ENCODE peak calls at places on chromosome 15, in eight cellular contexts. One of them, this sample, is unnamed.

GRCh38 chr15:33553157-33553556 is 242.4 kb downstream of the RYR3 start:
- DNase-seq in stomach: no peak
- DNase-seq in H54: no peak
- DNase-seq in NB4: no peak
- DNase-seq in HCT116: no peak
- DNase-seq in A549: no peak
- DNase-seq in H1: no peak
- DNase-seq in uterus: no peak
- DNase-seq in this sample: no peak

GRCh38 chr15:33994005-33994615 is 25.8 kb downstream of the CHRM5 start:
- DNase-seq in stomach: no peak
- DNase-seq in H54: no peak
- DNase-seq in NB4: peak
- DNase-seq in HCT116: peak
- DNase-seq in A549: peak
- DNase-seq in H1: peak
- DNase-seq in uterus: no peak
- DNase-seq in this sample: no peak

GRCh38 chr15:37204698-37205097 is 104.3 kb upstream of the MEIS2 start:
- DNase-seq in stomach: no peak
- DNase-seq in H54: no peak
- DNase-seq in NB4: peak
- DNase-seq in HCT116: no peak
- DNase-seq in A549: peak
- DNase-seq in H1: no peak
- DNase-seq in uterus: no peak
- DNase-seq in this sample: no peak

GRCh38 chr15:99142562-99142961 is 37.7 kb downstream of the SYNM start:
- DNase-seq in stomach: no peak
- DNase-seq in H54: no peak
- DNase-seq in NB4: no peak
- DNase-seq in HCT116: no peak
- DNase-seq in A549: no peak
- DNase-seq in H1: no peak
- DNase-seq in uterus: no peak
- DNase-seq in this sample: no peak

GRCh38 chr15:40908095-40908494 is 13.8 kb downstream of the VPS18 start:
- DNase-seq in stomach: no peak
- DNase-seq in H54: no peak
- DNase-seq in NB4: no peak
- DNase-seq in HCT116: no peak
- DNase-seq in A549: no peak
- DNase-seq in H1: no peak
- DNase-seq in uterus: no peak
- DNase-seq in this sample: no peak

GRCh38 chr15:82709081-82709420 is 624 bp downstream of the AP3B2 start:
- DNase-seq in stomach: no peak
- DNase-seq in H54: no peak
- DNase-seq in NB4: peak
- DNase-seq in HCT116: no peak
- DNase-seq in A549: no peak
- DNase-seq in H1: peak
- DNase-seq in uterus: no peak
- DNase-seq in this sample: no peak

GRCh38 chr15:63389902-63390301 is 8.3 kb upstream of the CA12 start:
- DNase-seq in stomach: peak
- DNase-seq in H54: no peak
- DNase-seq in NB4: no peak
- DNase-seq in HCT116: peak
- DNase-seq in A549: no peak
- DNase-seq in H1: no peak
- DNase-seq in uterus: peak
- DNase-seq in this sample: peak

GRCh38 chr15:66646308-66646707 is 55.7 kb upstream of the SMAD6 start:
- DNase-seq in stomach: no peak
- DNase-seq in H54: no peak
- DNase-seq in NB4: peak
- DNase-seq in HCT116: no peak
- DNase-seq in A549: no peak
- DNase-seq in H1: no peak
- DNase-seq in uterus: no peak
- DNase-seq in this sample: no peak

GRCh38 chr15:33908396-33908795 is 59.9 kb upstream of the CHRM5 start:
- DNase-seq in stomach: no peak
- DNase-seq in H54: no peak
- DNase-seq in NB4: no peak
- DNase-seq in HCT116: no peak
- DNase-seq in A549: no peak
- DNase-seq in H1: no peak
- DNase-seq in uterus: no peak
- DNase-seq in this sample: no peak

GRCh38 chr15:91857772-91858171 is 4.3 kb downstream of the SLCO3A1 start:
- DNase-seq in stomach: no peak
- DNase-seq in H54: no peak
- DNase-seq in NB4: peak
- DNase-seq in HCT116: no peak
- DNase-seq in A549: no peak
- DNase-seq in H1: no peak
- DNase-seq in uterus: no peak
- DNase-seq in this sample: no peak

GRCh38 chr15:28123408-28124023 is 24.4 kb upstream of the OCA2 start:
- DNase-seq in stomach: peak
- DNase-seq in H54: peak
- DNase-seq in NB4: peak
- DNase-seq in HCT116: peak
- DNase-seq in A549: peak
- DNase-seq in H1: peak
- DNase-seq in uterus: no peak
- DNase-seq in this sample: peak

GRCh38 chr15:47301481-47301880 is 415.8 kb upstream of the SEMA6D start:
- DNase-seq in stomach: no peak
- DNase-seq in H54: no peak
- DNase-seq in NB4: no peak
- DNase-seq in HCT116: no peak
- DNase-seq in A549: no peak
- DNase-seq in H1: no peak
- DNase-seq in uterus: no peak
- DNase-seq in this sample: no peak

GRCh38 chr15:62135532-62136134 is 29.5 kb downstream of the C2CD4B start:
- DNase-seq in stomach: peak
- DNase-seq in H54: no peak
- DNase-seq in NB4: no peak
- DNase-seq in HCT116: no peak
- DNase-seq in A549: peak
- DNase-seq in H1: no peak
- DNase-seq in uterus: peak
- DNase-seq in this sample: no peak

GRCh38 chr15:24956131-24956838 is 1.5 kb downstream of the SNRPN start:
- DNase-seq in stomach: peak
- DNase-seq in H54: peak
- DNase-seq in NB4: no peak
- DNase-seq in HCT116: no peak
- DNase-seq in A549: peak
- DNase-seq in H1: peak
- DNase-seq in uterus: peak
- DNase-seq in this sample: peak

GRCh38 chr15:27418729-27419128 is 447.7 kb downstream of the GABRG3 start:
- DNase-seq in stomach: no peak
- DNase-seq in H54: no peak
- DNase-seq in NB4: peak
- DNase-seq in HCT116: no peak
- DNase-seq in A549: no peak
- DNase-seq in H1: no peak
- DNase-seq in uterus: no peak
- DNase-seq in this sample: no peak

GRCh38 chr15:66482539-66482938 is 15.0 kb downstream of the SNAPC5 start:
- DNase-seq in stomach: no peak
- DNase-seq in H54: no peak
- DNase-seq in NB4: no peak
- DNase-seq in HCT116: no peak
- DNase-seq in A549: no peak
- DNase-seq in H1: no peak
- DNase-seq in uterus: no peak
- DNase-seq in this sample: no peak

GRCh38 chr15:45117327-45118130 is 3.4 kb downstream of the DUOXA2 start:
- DNase-seq in stomach: no peak
- DNase-seq in H54: no peak
- DNase-seq in NB4: no peak
- DNase-seq in HCT116: no peak
- DNase-seq in A549: no peak
- DNase-seq in H1: no peak
- DNase-seq in uterus: no peak
- DNase-seq in this sample: no peak

GRCh38 chr15:69081310-69082004 is 67.0 kb downstream of the NOX5 start:
- DNase-seq in stomach: no peak
- DNase-seq in H54: no peak
- DNase-seq in NB4: no peak
- DNase-seq in HCT116: no peak
- DNase-seq in A549: no peak
- DNase-seq in H1: no peak
- DNase-seq in uterus: peak
- DNase-seq in this sample: peak

GRCh38 chr15:90035095-90035834 is 34.1 kb downstream of the ZNF710 start:
- DNase-seq in stomach: peak
- DNase-seq in H54: no peak
- DNase-seq in NB4: peak
- DNase-seq in HCT116: no peak
- DNase-seq in A549: peak
- DNase-seq in H1: no peak
- DNase-seq in uterus: peak
- DNase-seq in this sample: peak

GRCh38 chr15:69876030-69876429 is 221.7 kb downstream of the TLE3 start:
- DNase-seq in stomach: no peak
- DNase-seq in H54: no peak
- DNase-seq in NB4: no peak
- DNase-seq in HCT116: no peak
- DNase-seq in A549: no peak
- DNase-seq in H1: no peak
- DNase-seq in uterus: no peak
- DNase-seq in this sample: no peak

GRCh38 chr15:66424963-66425612 is 38.4 kb downstream of the MAP2K1 start:
- DNase-seq in stomach: no peak
- DNase-seq in H54: no peak
- DNase-seq in NB4: no peak
- DNase-seq in HCT116: no peak
- DNase-seq in A549: no peak
- DNase-seq in H1: no peak
- DNase-seq in uterus: no peak
- DNase-seq in this sample: no peak

DNA sequence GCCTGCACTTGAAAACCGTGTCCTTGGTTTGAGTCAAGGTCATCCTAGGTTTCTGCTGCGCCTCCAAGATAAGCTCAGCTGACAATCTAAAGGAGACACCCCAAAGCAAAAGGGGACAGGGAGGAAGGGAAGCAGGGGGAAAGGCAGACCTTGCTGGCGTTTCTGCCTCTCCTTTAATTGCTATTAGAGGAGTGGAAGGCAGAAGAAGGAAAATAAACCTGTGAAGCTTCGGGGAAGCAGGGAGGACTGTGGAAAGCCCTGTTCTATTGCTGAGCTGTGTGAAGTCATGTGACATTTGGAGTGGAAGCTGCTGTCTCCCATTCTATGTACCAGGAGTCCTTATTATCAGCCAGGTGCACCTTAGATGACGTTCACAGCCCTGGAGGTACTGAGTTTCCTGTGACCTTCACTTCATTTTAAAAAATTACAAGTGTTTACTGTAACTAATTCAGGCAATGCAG is 21.5 kb upstream of the CHD2 start:
- DNase-seq in stomach: no peak
- DNase-seq in H54: no peak
- DNase-seq in NB4: no peak
- DNase-seq in HCT116: no peak
- DNase-seq in A549: no peak
- DNase-seq in H1: no peak
- DNase-seq in uterus: no peak
- DNase-seq in this sample: no peak
- TF ChIP-seq POLR2A in stomach: no peak
- TF ChIP-seq POLR2A in H54: no peak
- TF ChIP-seq POLR2A in NB4: no peak
- TF ChIP-seq POLR2A in HCT116: no peak
- TF ChIP-seq POLR2A in A549: no peak
- TF ChIP-seq POLR2A in H1: no peak
- TF ChIP-seq POLR2A in uterus: no peak
- TF ChIP-seq POLR2A in this sample: no peak

GRCh38 chr15:79988448-79989117 is 17.6 kb upstream of the BCL2A1 start:
- DNase-seq in stomach: no peak
- DNase-seq in H54: no peak
- DNase-seq in NB4: no peak
- DNase-seq in HCT116: no peak
- DNase-seq in A549: no peak
- DNase-seq in H1: no peak
- DNase-seq in uterus: no peak
- DNase-seq in this sample: no peak

GRCh38 chr15:79990280-79990996 is 19.4 kb upstream of the BCL2A1 start:
- DNase-seq in stomach: no peak
- DNase-seq in H54: no peak
- DNase-seq in NB4: no peak
- DNase-seq in HCT116: no peak
- DNase-seq in A549: no peak
- DNase-seq in H1: no peak
- DNase-seq in uterus: no peak
- DNase-seq in this sample: no peak

GRCh38 chr15:79990997-79991334 is 20.0 kb upstream of the BCL2A1 start:
- DNase-seq in stomach: no peak
- DNase-seq in H54: no peak
- DNase-seq in NB4: no peak
- DNase-seq in HCT116: no peak
- DNase-seq in A549: no peak
- DNase-seq in H1: no peak
- DNase-seq in uterus: no peak
- DNase-seq in this sample: no peak

GRCh38 chr15:79987969-79988368 is 17.0 kb upstream of the BCL2A1 start:
- DNase-seq in stomach: no peak
- DNase-seq in H54: no peak
- DNase-seq in NB4: no peak
- DNase-seq in HCT116: no peak
- DNase-seq in A549: no peak
- DNase-seq in H1: no peak
- DNase-seq in uterus: no peak
- DNase-seq in this sample: no peak

GRCh38 chr15:79989682-79990081 is 18.7 kb upstream of the BCL2A1 start:
- DNase-seq in stomach: no peak
- DNase-seq in H54: no peak
- DNase-seq in NB4: peak
- DNase-seq in HCT116: no peak
- DNase-seq in A549: no peak
- DNase-seq in H1: no peak
- DNase-seq in uterus: no peak
- DNase-seq in this sample: no peak
- TF ChIP-seq POLR2A in stomach: no peak
- TF ChIP-seq POLR2A in H54: no peak
- TF ChIP-seq POLR2A in NB4: no peak
- TF ChIP-seq POLR2A in HCT116: no peak
- TF ChIP-seq POLR2A in A549: no peak
- TF ChIP-seq POLR2A in H1: no peak
- TF ChIP-seq POLR2A in uterus: no peak
- TF ChIP-seq POLR2A in this sample: no peak

GRCh38 chr15:93826798-93827197 is 404.6 kb upstream of the MCTP2 start:
- DNase-seq in stomach: no peak
- DNase-seq in H54: no peak
- DNase-seq in NB4: no peak
- DNase-seq in HCT116: no peak
- DNase-seq in A549: no peak
- DNase-seq in H1: no peak
- DNase-seq in uterus: no peak
- DNase-seq in this sample: no peak
- TF ChIP-seq POLR2A in stomach: no peak
- TF ChIP-seq POLR2A in H54: no peak
- TF ChIP-seq POLR2A in NB4: no peak
- TF ChIP-seq POLR2A in HCT116: no peak
- TF ChIP-seq POLR2A in A549: no peak
- TF ChIP-seq POLR2A in H1: no peak
- TF ChIP-seq POLR2A in uterus: no peak
- TF ChIP-seq POLR2A in this sample: no peak

GRCh38 chr15:74382004-74382816 is 14.8 kb upstream of the CYP11A1 start:
- DNase-seq in stomach: peak
- DNase-seq in H54: peak
- DNase-seq in NB4: peak
- DNase-seq in HCT116: peak
- DNase-seq in A549: peak
- DNase-seq in H1: peak
- DNase-seq in uterus: peak
- DNase-seq in this sample: peak
- TF ChIP-seq POLR2A in stomach: no peak
- TF ChIP-seq POLR2A in H54: no peak
- TF ChIP-seq POLR2A in NB4: no peak
- TF ChIP-seq POLR2A in HCT116: no peak
- TF ChIP-seq POLR2A in A549: no peak
- TF ChIP-seq POLR2A in H1: no peak
- TF ChIP-seq POLR2A in uterus: no peak
- TF ChIP-seq POLR2A in this sample: no peak